ENCODE peak calls at places on chromosomes 13 and 19, in ten cellular contexts. K, A, F, E, J, V, B, S, U and X are unnamed samples. For H3K4me1 and H3K27me3, the result is how much of the 10 kb centered on the place peaks cover.

GRCh38 chr19:5358173-5358800 is 17.7 kb upstream of the PTPRS start:
- DNase-seq in J (no peak), S (no peak), A (no peak), F (peak), K (peak), E (no peak), U (no peak), B (no peak), V (no peak), X (no peak)

GRCh38 chr13:59672445-59672844 is 491.3 kb downstream of the DIAPH3 start:
- DNase-seq in J (no peak), S (no peak), V (no peak), B (no peak), F (no peak), U (no peak), E (no peak), A (no peak), K (no peak), X (no peak)

GRCh38 chr13:73598021-73598712 is 536.0 kb downstream of the KLF12 start:
- DNase-seq in B (peak), A (no peak), K (peak), E (no peak), S (no peak), J (peak), F (peak), U (no peak), V (no peak), X (no peak)

GRCh38 chr13:102702965-102703720 is 8.3 kb upstream of the METTL21C start:
- DNase-seq in E (no peak), S (no peak), K (no peak), U (no peak), F (no peak), V (no peak), J (no peak), B (no peak), A (no peak), X (no peak)

GRCh38 chr13:34151885-34152284 is 333.9 kb downstream of the RFC3 start:
- DNase-seq in F (no peak), V (no peak), K (no peak), E (no peak), U (no peak), A (no peak), J (no peak), S (no peak), B (no peak), X (no peak)

GRCh38 chr19:1035998-1036621 is 3.8 kb upstream of the ABCA7 start:
- DNase-seq in V (no peak), A (peak), B (no peak), J (no peak), U (no peak), K (no peak), S (peak), F (no peak), E (no peak), X (no peak)

GRCh38 chr19:47631681-47632446 is 22.9 kb downstream of the BICRA start:
- DNase-seq in E (peak), K (no peak), U (no peak), J (peak), A (peak), F (no peak), S (no peak), B (no peak), V (no peak), X (no peak)

GRCh38 chr13:93180376-93180966 is 46.1 kb upstream of the GPC6 start:
- DNase-seq in V (no peak), J (peak), K (peak), E (no peak), A (no peak), B (peak), U (no peak), S (no peak), F (peak), X (no peak)

GRCh38 chr19:2160384-2160783 is 3.3 kb upstream of the DOT1L start:
- DNase-seq in U (no peak), A (no peak), B (no peak), E (no peak), S (no peak), V (no peak), F (no peak), J (no peak), K (no peak), X (no peak)

GRCh38 chr13:23928985-23929384 is 31.7 kb upstream of the C1QTNF9B start:
- DNase-seq in J (peak), B (peak), F (peak), V (no peak), E (no peak), S (no peak), A (no peak), U (no peak), K (peak), X (no peak)

GRCh38 chr19:2495651-2496316 is 19.9 kb downstream of the GADD45B start:
- DNase-seq in K (no peak), E (peak), F (no peak), J (peak), V (peak), B (peak), S (peak), A (peak), U (no peak), X (no peak)

GRCh38 chr19:47158879-47159509 is 28.4 kb downstream of the SAE1 start:
- DNase-seq in E (no peak), B (no peak), F (peak), J (peak), A (no peak), U (no peak), K (peak), S (no peak), V (no peak), X (no peak)

GRCh38 chr13:95524270-95524901 is 28.1 kb upstream of the CLDN10 start:
- DNase-seq in B (no peak), K (no peak), V (no peak), S (no peak), A (no peak), J (peak), E (no peak), U (no peak), F (no peak), X (no peak)

GRCh38 chr13:48403929-48404328 is 9.0 kb downstream of the LPAR6 start:
- DNase-seq in V (no peak), B (no peak), U (no peak), J (no peak), F (no peak), A (no peak), E (no peak), K (no peak), S (no peak), X (no peak)
- H3K4me1 ChIP-seq in V (under half), B (under half), U (under half), J (under half), F (under half), A (under half), E (under half), K (under half), S (under half), X (half or more)

GRCh38 chr19:10427169-10427568 is 6.8 kb downstream of the PDE4A start:
- DNase-seq in E (no peak), V (no peak), B (no peak), A (no peak), S (no peak), J (no peak), U (no peak), F (no peak), K (no peak), X (no peak)

GRCh38 chr19:10422846-10423245 is 2.5 kb downstream of the PDE4A start:
- DNase-seq in F (no peak), K (no peak), B (no peak), J (no peak), V (no peak), U (no peak), S (no peak), E (no peak), A (no peak), X (no peak)

GRCh38 chr19:10421240-10421948 is 1.1 kb downstream of the PDE4A start:
- DNase-seq in A (no peak), K (no peak), U (no peak), E (no peak), F (no peak), J (no peak), B (no peak), V (no peak), S (no peak), X (no peak)

GRCh38 chr19:10421981-10422461 is 1.7 kb downstream of the PDE4A start:
- DNase-seq in B (no peak), J (no peak), A (no peak), S (no peak), U (no peak), F (no peak), V (no peak), K (no peak), E (no peak), X (no peak)

GRCh38 chr19:10424011-10424637 is 3.8 kb downstream of the PDE4A start:
- DNase-seq in A (peak), V (peak), S (peak), U (no peak), E (peak), K (peak), B (peak), J (peak), F (peak), X (peak)
- H3K27me3 ChIP-seq in A (under half), V (under half), S (half or more), U (under half), E (under half), K (under half), B (half or more), J (half or more), F (under half), X (half or more)

DNA sequence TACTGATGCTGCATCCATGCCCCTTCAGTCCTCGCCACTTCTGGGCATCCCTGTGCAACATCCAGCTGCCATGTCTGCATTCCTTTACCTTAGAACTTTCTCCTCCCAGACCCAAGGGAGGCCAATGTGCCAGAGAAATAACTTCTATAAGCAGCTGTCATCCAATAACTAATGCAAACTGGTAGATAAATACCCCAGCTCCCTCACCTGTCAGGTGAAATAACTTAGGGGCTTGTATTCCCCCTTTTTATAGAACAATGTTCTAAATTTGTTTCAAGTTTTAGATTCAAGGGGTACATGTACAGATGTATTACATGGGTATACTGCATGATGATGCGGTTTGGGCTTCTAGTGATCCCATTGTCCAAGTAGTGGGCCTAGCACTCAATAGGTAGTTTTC is 880.1 kb downstream of the UQCRFS1 start:
- DNase-seq in B (no peak), V (no peak), F (no peak), A (no peak), E (no peak), K (no peak), U (no peak), J (no peak), S (no peak), X (no peak)
- H3K4me1 ChIP-seq in B (under half), V (under half), F (under half), A (under half), E (under half), K (under half), U (under half), J (under half), S (under half), X (under half)

GRCh38 chr19:33903489-33903850 is 106.8 kb downstream of the KCTD15 start:
- DNase-seq in E (no peak), F (no peak), V (no peak), S (no peak), U (no peak), J (no peak), A (no peak), B (no peak), K (no peak), X (no peak)

GRCh38 chr19:33905473-33905936 is 108.8 kb downstream of the KCTD15 start:
- DNase-seq in A (peak), F (peak), V (no peak), K (no peak), S (peak), U (no peak), J (peak), B (no peak), E (peak), X (peak)

GRCh38 chr19:33904681-33905080 is 108.0 kb downstream of the KCTD15 start:
- DNase-seq in V (no peak), F (peak), S (no peak), B (no peak), E (peak), K (no peak), A (no peak), U (no peak), J (peak), X (no peak)

GRCh38 chr19:33905937-33906577 is 109.4 kb downstream of the KCTD15 start:
- DNase-seq in S (peak), V (peak), A (peak), B (no peak), J (peak), E (peak), F (peak), U (no peak), K (no peak), X (peak)

DNA sequence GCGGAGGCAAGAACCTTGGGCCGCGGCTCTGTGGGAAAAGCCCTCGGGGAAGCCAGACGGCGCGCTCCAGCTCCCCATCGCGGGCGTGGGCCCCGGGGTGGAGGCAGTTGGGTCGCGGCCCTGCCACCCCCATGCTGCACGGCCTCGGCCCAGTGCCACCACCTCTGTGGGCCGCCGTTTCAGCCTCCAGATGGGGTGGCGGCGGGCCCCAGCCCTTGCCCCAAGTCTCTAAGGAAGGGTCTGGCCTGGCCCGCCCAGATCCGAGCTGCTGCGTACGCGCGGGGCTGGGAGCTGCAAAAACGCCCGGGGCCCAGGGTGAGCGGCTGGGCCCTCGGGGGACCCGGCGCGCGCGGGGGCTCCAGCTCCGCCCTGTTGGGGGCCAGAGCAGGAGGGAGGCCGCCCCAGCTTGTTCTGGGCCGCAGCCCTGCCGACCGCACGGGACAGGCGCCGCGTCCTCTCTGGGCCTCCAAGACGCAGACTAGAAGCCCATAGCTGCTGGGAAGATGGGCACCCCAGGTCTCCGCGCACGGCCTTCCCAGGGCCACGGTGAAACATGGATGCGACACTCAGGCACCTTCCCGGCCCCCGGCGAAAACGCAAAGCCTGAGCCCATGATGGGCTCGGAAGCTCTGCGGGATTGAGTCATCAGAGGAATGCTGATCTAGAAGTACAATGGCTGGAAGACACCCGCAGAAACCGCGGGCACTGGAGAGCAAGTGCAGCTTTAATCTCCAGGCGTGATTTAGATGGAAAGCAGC is 110.1 kb downstream of the KCTD15 start:
- DNase-seq in A (peak), U (no peak), B (peak), E (peak), J (peak), S (no peak), K (peak), F (peak), V (no peak), X (peak)
- H3K27me3 ChIP-seq in A (under half), U (under half), B (under half), E (under half), J (under half), S (under half), K (under half), F (under half), V (under half), X (under half)

GRCh38 chr19:40282209-40282580 is 3.0 kb downstream of the AKT2 start:
- DNase-seq in A (no peak), B (no peak), K (no peak), S (no peak), E (peak), V (no peak), J (no peak), F (no peak), U (no peak), X (no peak)

GRCh38 chr19:40281381-40282208 is 3.5 kb downstream of the AKT2 start:
- DNase-seq in U (no peak), V (no peak), A (no peak), K (no peak), S (no peak), F (no peak), B (no peak), J (no peak), E (peak), X (peak)

GRCh38 chr19:40283414-40284250 is 1.5 kb downstream of the AKT2 start:
- DNase-seq in V (no peak), J (no peak), K (peak), S (no peak), A (no peak), U (no peak), E (peak), B (peak), F (no peak), X (peak)

GRCh38 chr19:40284251-40284500 is 969 bp downstream of the AKT2 start:
- DNase-seq in S (no peak), F (no peak), E (no peak), A (no peak), K (no peak), B (no peak), V (no peak), U (no peak), J (no peak), X (no peak)

GRCh38 chr19:40282920-40283319 is 2.2 kb downstream of the AKT2 start:
- DNase-seq in E (peak), J (no peak), B (no peak), V (no peak), K (peak), A (no peak), U (no peak), F (peak), S (no peak), X (no peak)
- H3K4me1 ChIP-seq in E (under half), J (under half), B (under half), V (half or more), K (under half), A (half or more), U (under half), F (under half), S (under half), X (half or more)

DNA sequence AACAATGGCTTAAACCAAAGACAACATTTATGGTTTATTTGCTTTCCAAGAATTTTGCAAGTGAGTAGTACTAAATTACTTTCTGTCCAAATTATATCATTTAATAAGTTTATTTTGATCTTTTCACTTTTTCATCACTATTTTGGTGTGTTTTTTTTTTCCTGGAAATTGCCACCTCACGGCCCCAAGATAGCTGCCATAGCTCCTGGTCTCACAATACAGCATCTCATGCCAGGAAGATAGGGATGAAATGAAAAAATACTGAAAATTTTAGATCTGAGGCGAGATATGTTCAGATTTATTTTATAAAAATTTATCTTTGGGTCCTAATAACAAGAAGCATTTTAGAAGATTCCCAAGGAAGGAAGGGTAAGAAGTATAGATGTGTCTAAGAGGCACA is 6.9 kb upstream of the FPR3 start:
- DNase-seq in U (no peak), K (no peak), V (no peak), S (no peak), F (no peak), J (no peak), B (no peak), A (no peak), E (no peak), X (no peak)
- H3K27me3 ChIP-seq in U (under half), K (under half), V (under half), S (under half), F (under half), J (under half), B (under half), A (under half), E (under half), X (under half)

GRCh38 chr13:99865420-99865930 is 106.1 kb downstream of the ZIC5 start:
- DNase-seq in J (no peak), E (no peak), F (no peak), A (no peak), S (no peak), K (no peak), B (no peak), U (no peak), V (no peak), X (no peak)
- H3K4me1 ChIP-seq in J (under half), E (under half), F (under half), A (under half), S (under half), K (under half), B (under half), U (under half), V (under half), X (under half)

GRCh38 chr19:49427339-49427738 is 2.2 kb downstream of the GFY start:
- DNase-seq in K (no peak), A (no peak), S (no peak), V (no peak), F (no peak), J (no peak), B (no peak), E (no peak), U (no peak), X (no peak)

GRCh38 chr19:49428547-49429451 is 3.6 kb downstream of the GFY start:
- DNase-seq in F (no peak), K (no peak), A (no peak), E (no peak), B (no peak), S (no peak), J (no peak), U (no peak), V (no peak), X (no peak)

GRCh38 chr19:49425922-49426592 is 869 bp downstream of the GFY start:
- DNase-seq in K (no peak), S (no peak), F (no peak), J (no peak), B (no peak), V (no peak), U (no peak), E (no peak), A (no peak), X (no peak)

GRCh38 chr19:49430172-49430677 is 5.0 kb downstream of the GFY start:
- DNase-seq in A (no peak), F (no peak), J (no peak), K (no peak), S (no peak), E (no peak), B (no peak), V (no peak), U (no peak), X (no peak)

GRCh38 chr19:49427855-49428546 is 2.8 kb downstream of the GFY start:
- DNase-seq in J (no peak), A (no peak), S (no peak), U (no peak), B (no peak), K (no peak), E (no peak), F (no peak), V (peak), X (no peak)
- H3K27me3 ChIP-seq in J (half or more), A (half or more), S (half or more), U (under half), B (half or more), K (half or more), E (under half), F (half or more), V (under half), X (half or more)

GRCh38 chr19:10753305-10753704 is 35.4 kb downstream of the DNM2 start:
- DNase-seq in V (no peak), B (no peak), E (no peak), F (no peak), A (no peak), J (no peak), K (no peak), U (no peak), S (no peak), X (no peak)
- H3K4me1 ChIP-seq in V (half or more), B (under half), E (under half), F (under half), A (half or more), J (under half), K (under half), U (under half), S (under half), X (half or more)